ENCODE peak calls at places on chromosomes 13 and 19, in nine cellular contexts. Y is tibial nerve; G is CD8-positive, alpha-beta T cell; D is A549; Z is GM23338; K is left ventricle myocardium inferior; Q is pancreas; R is cardiac muscle cell; I is fibroblast of lung. J is an unnamed sample.

GRCh38 chr13:33875658-33876401 is 57.9 kb downstream of the RFC3 start:
- DNase-seq in Y (no peak), G (no peak), D (no peak), Z (no peak), K (no peak), Q (no peak), R (no peak), I (no peak), J (no peak)

GRCh38 chr19:13008926-13009787 is 13.9 kb downstream of the NFIX start:
- DNase-seq in Y (no peak), G (no peak), D (no peak), Z (peak; percentile 68), K (no peak), Q (no peak), R (no peak), I (no peak), J (no peak)

GRCh38 chr19:6357995-6358394 is 3.3 kb upstream of the CLPP start:
- DNase-seq in Y (no peak), G (no peak), D (no peak), Z (no peak), K (no peak), Q (no peak), R (no peak), I (no peak), J (peak; percentile 82)

GRCh38 chr13:45184693-45185092 is 16.2 kb downstream of the KCTD4 start:
- DNase-seq in Y (no peak), G (no peak), D (no peak), Z (no peak), K (no peak), Q (no peak), R (no peak), I (no peak), J (no peak)

GRCh38 chr13:25217023-25217909 is 45.2 kb upstream of the AMER2 start:
- DNase-seq in Y (no peak), G (no peak), D (peak; percentile 12), Z (no peak), K (no peak), Q (no peak), R (no peak), I (peak; percentile 28), J (no peak)

GRCh38 chr19:55545913-55546495 is 661 bp upstream of the SBK3 start:
- DNase-seq in Y (no peak), G (no peak), D (no peak), Z (no peak), K (peak; percentile 69), Q (no peak), R (no peak), I (peak; percentile 41), J (peak; percentile 86)

GRCh38 chr13:24459234-24459633 is 53.3 kb downstream of the PARP4 start:
- DNase-seq in Y (no peak), G (no peak), D (no peak), Z (no peak), K (no peak), Q (no peak), R (no peak), I (peak; percentile 93), J (no peak)

GRCh38 chr19:18809149-18809978 is 18.3 kb upstream of the COMP start:
- DNase-seq in Y (peak; percentile 58), G (no peak), D (no peak), Z (no peak), K (peak; percentile 56), Q (no peak), R (no peak), I (peak; percentile 91), J (peak; percentile 83)

DNA sequence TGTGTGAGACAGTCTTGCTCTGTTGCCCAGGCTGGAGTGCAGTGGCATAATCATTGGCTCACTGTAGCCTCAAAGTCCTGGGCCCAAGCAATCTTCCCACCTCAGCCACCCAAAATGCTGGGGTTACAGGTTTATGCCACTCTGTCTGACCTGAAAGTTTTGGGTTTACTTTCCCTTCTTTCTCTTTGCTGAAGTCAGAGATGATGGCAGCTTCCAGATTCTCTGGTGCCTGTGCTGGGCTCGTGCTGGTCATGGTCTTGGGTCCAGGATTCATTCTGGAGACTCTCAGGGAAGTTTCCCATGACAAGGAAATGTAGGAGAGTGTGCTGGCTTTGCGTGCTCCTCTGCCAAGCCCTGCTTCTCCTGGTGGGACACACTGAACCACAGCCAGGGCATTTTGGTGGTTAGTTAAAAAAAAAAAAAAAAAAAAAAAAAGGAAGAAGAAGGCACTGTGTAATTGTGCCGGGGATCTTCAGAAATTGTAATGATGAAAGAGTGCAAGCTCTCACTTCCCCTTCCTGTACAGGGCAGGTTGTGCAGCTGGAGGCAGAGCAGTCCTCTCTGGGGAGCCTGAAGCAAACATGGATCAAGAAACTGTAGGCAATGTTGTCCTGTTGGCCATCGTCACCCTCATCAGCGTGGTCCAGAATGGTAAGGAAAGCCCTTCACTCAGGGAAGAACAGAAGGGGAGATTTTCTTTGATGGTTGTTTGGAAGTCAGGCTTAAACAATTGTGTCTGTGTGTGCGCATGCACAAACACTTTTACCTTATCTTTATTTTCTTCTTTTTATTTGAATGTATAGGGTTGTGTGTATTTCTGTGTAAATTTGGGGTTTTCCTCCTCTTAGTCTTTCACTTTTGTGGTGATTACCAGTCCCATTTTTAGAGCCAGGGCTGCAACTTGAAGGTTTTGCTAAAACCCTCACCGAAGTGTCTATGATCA is at the start of gene ALOX5AP:
- DNase-seq in Y (no peak), G (no peak), D (no peak), Z (no peak), K (no peak), Q (no peak), R (no peak), I (no peak), J (no peak)
- H3K4me3 ChIP-seq in Y (no peak within 1 kb of the TSS), G (peak within 1 kb of the TSS; percentile 64), D (no peak within 1 kb of the TSS), Z (no peak within 1 kb of the TSS), K (peak within 1 kb of the TSS; percentile 29), Q (no peak within 1 kb of the TSS), R (no peak within 1 kb of the TSS), I (no peak within 1 kb of the TSS), J (peak within 1 kb of the TSS; percentile 31)

DNA sequence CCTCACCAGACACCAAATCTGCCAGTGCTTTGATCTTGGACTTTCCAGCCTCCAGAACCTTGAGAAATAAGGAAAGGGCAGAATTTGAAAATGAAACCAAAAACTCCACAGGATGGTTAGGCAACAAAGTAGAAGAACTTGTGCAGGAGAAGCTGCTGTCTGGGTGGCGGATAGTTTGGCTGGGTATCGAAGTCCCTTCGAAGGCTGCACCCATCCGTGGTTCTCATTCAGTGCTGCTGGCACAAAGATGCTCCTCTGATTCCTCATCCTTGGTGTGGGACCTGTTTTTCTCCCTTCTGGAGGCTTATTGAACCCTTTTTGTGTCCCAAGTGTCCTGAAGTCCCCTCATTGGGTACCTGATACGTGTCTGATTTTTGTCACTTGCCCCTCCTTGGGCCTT is 130.9 kb downstream of the KDM4B start:
- DNase-seq in Y (no peak), G (no peak), D (no peak), Z (no peak), K (no peak), Q (no peak), R (no peak), I (peak; percentile 10), J (no peak)
- H3K4me1 ChIP-seq in Y (peaks cover 20% of the 10 kb centered on the region), G (no peaks in the 10 kb centered on the region), D (no peaks in the 10 kb centered on the region), Z (no peaks in the 10 kb centered on the region), K (peaks cover 33% of the 10 kb centered on the region), Q (peaks cover 44% of the 10 kb centered on the region), R (peaks cover 11% of the 10 kb centered on the region), I (no peaks in the 10 kb centered on the region), J (peaks cover 25% of the 10 kb centered on the region)

GRCh38 chr13:99580500-99581268 is 79.4 kb downstream of the TM9SF2 start:
- DNase-seq in Y (no peak), G (no peak), D (no peak), Z (no peak), K (no peak), Q (no peak), R (no peak), I (no peak), J (no peak)

GRCh38 chr13:99572921-99573320 is 71.6 kb downstream of the TM9SF2 start:
- DNase-seq in Y (no peak), G (no peak), D (no peak), Z (peak; percentile 21), K (no peak), Q (no peak), R (no peak), I (no peak), J (no peak)

GRCh38 chr13:99575376-99575775 is 74.1 kb downstream of the TM9SF2 start:
- DNase-seq in Y (no peak), G (no peak), D (no peak), Z (peak; percentile 74), K (no peak), Q (no peak), R (no peak), I (no peak), J (no peak)

GRCh38 chr13:99582511-99582910 is 81.2 kb downstream of the TM9SF2 start:
- DNase-seq in Y (no peak), G (no peak), D (no peak), Z (no peak), K (no peak), Q (no peak), R (no peak), I (no peak), J (no peak)

DNA sequence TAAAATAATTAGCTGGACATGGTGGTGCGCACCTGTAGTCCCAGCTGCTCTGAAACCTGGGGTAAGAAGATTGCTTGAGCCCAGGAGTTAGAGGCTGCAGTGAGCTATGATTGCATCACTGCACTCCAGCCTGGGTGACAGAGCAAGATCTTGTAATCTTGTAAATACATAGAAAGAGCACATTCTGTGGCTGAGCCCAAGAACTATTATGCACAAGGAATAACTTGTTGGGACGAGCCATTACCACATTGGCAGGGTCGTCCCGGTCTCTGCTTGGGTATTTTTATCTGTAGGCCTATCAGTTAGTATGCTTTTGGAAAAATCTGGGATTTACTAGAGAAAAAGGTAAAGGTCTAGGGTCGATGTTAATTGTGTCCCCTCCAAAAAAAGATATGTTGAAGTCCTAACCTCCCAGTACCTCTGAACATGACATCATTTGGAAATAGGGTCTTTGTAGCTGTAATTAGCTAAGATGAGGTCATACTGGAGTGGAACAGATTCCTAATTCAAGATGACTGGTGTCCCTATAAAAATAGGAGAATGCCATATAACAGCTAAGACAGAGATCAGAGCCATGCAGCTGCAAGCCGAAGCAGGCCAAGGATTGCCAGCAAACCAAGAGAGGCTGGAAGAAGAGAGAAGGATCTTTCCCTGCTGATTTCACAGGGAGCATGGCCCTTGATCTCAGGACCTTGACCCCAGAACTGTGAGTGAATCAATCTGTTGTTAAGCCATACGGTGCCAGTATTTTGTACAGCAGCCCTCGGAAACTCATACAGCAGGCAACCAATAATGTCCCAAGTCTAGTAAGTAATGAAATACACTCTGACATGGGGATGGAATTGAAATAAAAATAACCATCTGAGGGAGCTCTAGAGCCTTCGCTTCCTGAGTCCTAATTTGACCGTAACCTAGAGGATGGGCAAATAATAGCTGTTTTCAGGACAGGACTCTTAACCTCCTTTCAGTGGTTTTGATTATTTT is 77.0 kb downstream of the TM9SF2 start:
- DNase-seq in Y (no peak), G (no peak), D (peak; percentile 22), Z (peak; percentile 52), K (no peak), Q (no peak), R (no peak), I (peak; percentile 34), J (no peak)
- TF ChIP-seq CTCF in Y (peak; percentile 34), G (no peak), D (no peak), Z (peak; percentile 42), K (peak; percentile 40), Q (no peak), R (peak; percentile 36), I (peak; percentile 41), J (no peak)

GRCh38 chr19:2042485-2043268 is 8.4 kb downstream of the MKNK2 start:
- DNase-seq in Y (no peak), G (no peak), D (no peak), Z (peak; percentile 54), K (no peak), Q (peak; percentile 61), R (no peak), I (no peak), J (peak; percentile 49)

GRCh38 chr19:2043864-2044708 is 7.0 kb downstream of the MKNK2 start:
- DNase-seq in Y (no peak), G (no peak), D (no peak), Z (no peak), K (no peak), Q (no peak), R (no peak), I (no peak), J (peak; percentile 83)

GRCh38 chr19:2041686-2042484 is 9.2 kb downstream of the MKNK2 start:
- DNase-seq in Y (peak; percentile 96), G (peak; percentile 100), D (peak; percentile 96), Z (peak; percentile 97), K (peak; percentile 98), Q (peak; percentile 98), R (peak; percentile 96), I (peak; percentile 93), J (peak; percentile 98)

GRCh38 chr19:2044709-2045500 is 6.1 kb downstream of the MKNK2 start:
- DNase-seq in Y (no peak), G (no peak), D (no peak), Z (no peak), K (no peak), Q (no peak), R (no peak), I (no peak), J (peak; percentile 66)

DNA sequence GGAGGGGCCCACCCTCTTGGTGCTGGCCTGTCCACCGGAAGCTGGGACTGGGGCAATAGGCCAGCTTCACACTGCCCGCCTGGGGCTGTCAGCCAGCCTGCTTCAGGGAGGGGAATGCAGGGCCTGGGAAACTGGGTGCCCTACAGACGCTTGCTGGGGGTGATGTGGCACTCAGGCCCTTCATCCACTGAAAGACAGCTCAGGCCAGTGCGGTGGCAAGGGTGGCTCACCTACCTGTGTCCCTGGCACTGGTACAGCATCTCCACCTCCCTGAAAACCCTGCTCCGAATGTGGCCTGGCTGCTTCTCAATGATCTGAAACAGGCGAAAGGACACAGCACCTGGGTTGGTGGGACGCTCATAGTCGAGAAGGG is 7.8 kb downstream of the MKNK2 start:
- DNase-seq in Y (no peak), G (no peak), D (no peak), Z (no peak), K (no peak), Q (no peak), R (no peak), I (no peak), J (no peak)
- H3K4me3 ChIP-seq in Y (no peak overlapping the region), G (no peak overlapping the region), D (no peak overlapping the region), Z (no peak overlapping the region), K (peak overlapping the region; percentile 56), Q (no peak overlapping the region), R (no peak overlapping the region), I (no peak overlapping the region), J (peak overlapping the region; percentile 42)